ENCODE peak calls at places on chromosome 22, in four cellular contexts. I is nucleus accumbens; A is activated CD4-positive, alpha-beta T cell treated with anti-CD3 and anti-CD28 coated beads for 4 hours; T is H54. G is an unnamed sample.

GRCh38 chr22:20782083-20782482 is 8.2 kb downstream of the SERPIND1 start:
- DNase-seq in I (no peak), A (no peak), T (no peak), G (no peak)

GRCh38 chr22:31945478-31945815 is 1.1 kb downstream of the YWHAH start:
- DNase-seq in I (no peak), A (peak; percentile 9), T (no peak), G (no peak)

GRCh38 chr22:23225724-23226496 is 45.6 kb downstream of the BCR start:
- DNase-seq in I (no peak), A (peak; percentile 31), T (peak; percentile 50), G (no peak)

GRCh38 chr22:49044776-49045175 is 782.9 kb downstream of the BRD1 start:
- DNase-seq in I (no peak), A (no peak), T (no peak), G (no peak)

GRCh38 chr22:41844513-41844912 is 11.6 kb downstream of the SREBF2 start:
- DNase-seq in I (no peak), A (no peak), T (no peak), G (no peak)

GRCh38 chr22:20781272-20781990 is 7.5 kb downstream of the SERPIND1 start:
- DNase-seq in I (no peak), A (no peak), T (no peak), G (no peak)

GRCh38 chr22:42069801-42070516 is 653 bp downstream of the NAGA start:
- DNase-seq in I (no peak), A (no peak), T (no peak), G (no peak)

GRCh38 chr22:17727244-17727892 is 46.9 kb downstream of the BID start:
- DNase-seq in I (no peak), A (no peak), T (no peak), G (no peak)

GRCh38 chr22:36862251-36863242 is 1.7 kb downstream of the NCF4 start:
- DNase-seq in I (no peak), A (no peak), T (no peak), G (no peak)

GRCh38 chr22:28771195-28771791 is 1.2 kb upstream of the CCDC117 start:
- DNase-seq in I (no peak), A (no peak), T (no peak), G (no peak)

GRCh38 chr22:36022162-36022561 is 6.5 kb downstream of the RBFOX2 start:
- DNase-seq in I (no peak), A (no peak), T (no peak), G (no peak)

GRCh38 chr22:45460288-45461109 is 42.2 kb upstream of the FBLN1 start:
- DNase-seq in I (no peak), A (no peak), T (no peak), G (no peak)

GRCh38 chr22:26170795-26171194 is 1.5 kb downstream of the SEZ6L start:
- DNase-seq in I (no peak), A (no peak), T (no peak), G (no peak)

GRCh38 chr22:47291565-47292495 is 529.4 kb downstream of the TBC1D22A start:
- DNase-seq in I (no peak), A (no peak), T (no peak), G (no peak)

GRCh38 chr22:29275819-29276565 is 7.9 kb downstream of the EWSR1 start:
- DNase-seq in I (no peak), A (no peak), T (no peak), G (no peak)

GRCh38 chr22:27801616-27802388 is at the start of gene MN1:
- DNase-seq in I (peak; percentile 45), A (peak; percentile 51), T (peak; percentile 40), G (no peak)

GRCh38 chr22:23580586-23581251 is 629 bp upstream of the IGLL1 start:
- DNase-seq in I (no peak), A (no peak), T (no peak), G (no peak)

GRCh38 chr22:22035771-22036314 is 53.3 kb upstream of the TOP3B start:
- DNase-seq in I (no peak), A (no peak), T (no peak), G (no peak)

GRCh38 chr22:23093090-23093788 is 22.9 kb downstream of the GNAZ start:
- DNase-seq in I (no peak), A (no peak), T (no peak), G (no peak)

GRCh38 chr22:31099386-31099785 is 8.0 kb downstream of the SELENOM start:
- DNase-seq in I (no peak), A (no peak), T (no peak), G (no peak)

GRCh38 chr22:49052560-49052959 is 775.1 kb downstream of the BRD1 start:
- DNase-seq in I (no peak), A (no peak), T (no peak), G (no peak)

GRCh38 chr22:37582526-37582925 is 2.6 kb upstream of the LGALS2 start:
- DNase-seq in I (no peak), A (no peak), T (no peak), G (no peak)

GRCh38 chr22:17117890-17118289 is 3.3 kb downstream of the TMEM121B start:
- DNase-seq in I (no peak), A (no peak), T (no peak), G (no peak)

GRCh38 chr22:48553694-48554308 is 1273.9 kb downstream of the BRD1 start:
- DNase-seq in I (no peak), A (no peak), T (no peak), G (no peak)

GRCh38 chr22:44567846-44568493 is 69.9 kb upstream of the RTL6 start:
- DNase-seq in I (no peak), A (peak; percentile 42), T (no peak), G (no peak)

GRCh38 chr22:31650391-31650790 is 11.6 kb downstream of the PISD start:
- DNase-seq in I (no peak), A (no peak), T (no peak), G (no peak)

GRCh38 chr22:26435327-26436093 is 6.5 kb downstream of the ASPHD2 start:
- DNase-seq in I (no peak), A (no peak), T (no peak), G (no peak)

GRCh38 chr22:30880181-30880601 is 88.4 kb downstream of the MORC2 start:
- DNase-seq in I (no peak), A (no peak), T (no peak), G (no peak)

GRCh38 chr22:50194037-50194809 is 6.6 kb upstream of the SELENOO start:
- DNase-seq in I (no peak), A (no peak), T (no peak), G (no peak)

GRCh38 chr22:28711820-28712777 is 29.5 kb downstream of the CHEK2 start:
- DNase-seq in I (no peak), A (no peak), T (peak; percentile 22), G (no peak)

GRCh38 chr22:26066534-26066933 is 102.7 kb upstream of the SEZ6L start:
- DNase-seq in I (no peak), A (no peak), T (no peak), G (peak; percentile 50)